ENCODE peak calls at places on chromosomes 4 and X, in eight cellular contexts. Z, X, U, Y, M, E, F and I are unnamed samples.

GRCh38 chr4:123558865-123559264 is 162.3 kb downstream of the SPRY1 start:
- DNase-seq in X (no peak), U (no peak), F (no peak), M (no peak), Z (no peak), Y (no peak), E (no peak), I (no peak)

GRCh38 chr4:145347684-145348083 is 134.0 kb upstream of the SMAD1 start:
- DNase-seq in F (no peak), E (no peak), U (no peak), Z (no peak), X (no peak), M (no peak), Y (no peak), I (no peak)

GRCh38 chr4:150379454-150379853 is 202.5 kb upstream of the MAB21L2 start:
- DNase-seq in F (no peak), E (no peak), Y (no peak), Z (no peak), M (no peak), X (no peak), U (no peak), I (no peak)

GRCh38 chr4:98786866-98787265 is 128.5 kb upstream of the TSPAN5 start:
- DNase-seq in U (no peak), Z (no peak), E (no peak), F (peak), M (no peak), Y (no peak), X (no peak), I (no peak)

GRCh38 chrX:113962338-113962737 is 621.5 kb upstream of the HTR2C start:
- DNase-seq in E (no peak), Z (no peak), X (no peak), F (no peak), M (no peak), Y (no peak), U (no peak), I (no peak)

GRCh38 chrX:10900585-10901289 is 210.4 kb upstream of the HCCS start:
- DNase-seq in U (no peak), F (no peak), M (no peak), X (no peak), Z (no peak), Y (no peak), E (no peak), I (no peak)

GRCh38 chrX:39731390-39731680 is 366.4 kb downstream of the BCOR start:
- DNase-seq in X (no peak), Z (no peak), F (no peak), E (no peak), U (no peak), M (no peak), Y (no peak), I (no peak)

GRCh38 chr4:108933046-108933445 is 170.2 kb upstream of the ETNPPL start:
- DNase-seq in Y (no peak), M (no peak), U (no peak), E (no peak), X (no peak), Z (no peak), F (no peak), I (no peak)

GRCh38 chr4:184893836-184894571 is 68.2 kb upstream of the ACSL1 start:
- DNase-seq in Z (no peak), Y (no peak), U (no peak), X (no peak), E (no peak), F (no peak), M (no peak), I (no peak)

GRCh38 chrX:129144172-129145038 is 378.9 kb downstream of the SMARCA1 start:
- DNase-seq in Y (no peak), M (no peak), U (no peak), F (no peak), X (no peak), Z (no peak), E (no peak), I (no peak)

GRCh38 chr4:21709031-21709430 is 239.5 kb downstream of the KCNIP4 start:
- DNase-seq in F (no peak), Y (no peak), X (no peak), U (no peak), M (no peak), E (no peak), Z (no peak), I (no peak)

GRCh38 chr4:189136462-189136861 is 804.2 kb upstream of the FRG1 start:
- DNase-seq in X (no peak), Z (no peak), U (no peak), E (no peak), Y (no peak), M (no peak), F (no peak), I (no peak)

GRCh38 chrX:13893826-13894225 is 76.9 kb upstream of the GPM6B start:
- DNase-seq in M (no peak), F (no peak), U (no peak), X (no peak), Y (no peak), Z (no peak), E (no peak), I (no peak)

GRCh38 chr4:11182586-11183357 is 245.9 kb downstream of the HS3ST1 start:
- DNase-seq in U (no peak), M (no peak), F (no peak), Z (no peak), E (no peak), Y (no peak), X (no peak), I (no peak)

GRCh38 chrX:5051831-5052491 is 1176.7 kb downstream of the NLGN4X start:
- DNase-seq in U (peak), F (peak), E (no peak), M (peak), X (no peak), Z (no peak), Y (no peak), I (no peak)

GRCh38 chrX:101550362-101550761 is at the start of gene ARMCX1:
- DNase-seq in U (peak), Y (peak), M (peak), X (peak), E (no peak), F (peak), Z (peak), I (peak)

GRCh38 chr4:153222790-153223417 is 18.7 kb downstream of the TRIM2 start:
- DNase-seq in U (peak), E (peak), M (peak), Y (peak), F (peak), Z (peak), X (peak), I (peak)

GRCh38 chr4:153486281-153487151 is 20.4 kb downstream of the TMEM131L start:
- DNase-seq in M (no peak), F (no peak), X (no peak), Z (no peak), Y (no peak), E (no peak), U (no peak), I (no peak)

GRCh38 chr4:76301068-76301774 is 5.3 kb upstream of the STBD1 start:
- DNase-seq in Y (no peak), Z (no peak), M (no peak), F (no peak), E (no peak), X (peak), U (no peak), I (no peak)

GRCh38 chrX:109487640-109488039 is 5.8 kb upstream of the GUCY2F start:
- DNase-seq in Y (no peak), F (no peak), U (no peak), X (no peak), M (no peak), E (no peak), Z (no peak), I (no peak)

GRCh38 chrX:110143454-110144210 is 140.7 kb downstream of the TMEM164 start:
- DNase-seq in M (peak), F (peak), Z (no peak), E (no peak), U (peak), X (no peak), Y (no peak), I (no peak)